ENCODE peak calls at places on chromosomes 13 and 19, in seven cellular contexts. Y is A549, V is HCT116, F is HepG2, P is H1, A is K562, G is GM12878. B is an unnamed sample.

GRCh38 chr19:17951151-17952040 is 15.5 kb upstream of the KCNN1 start:
- DNase-seq in Y (no peak), V (no peak), F (no peak), P (no peak), A (no peak), G (no peak), B (no peak)

GRCh38 chr13:19596960-19597361 is 35.6 kb upstream of the TPTE2 start:
- DNase-seq in Y (peak), V (peak), F (peak), P (no peak), A (no peak), G (no peak), B (peak)

GRCh38 chr19:56834564-56835375 is 5.8 kb downstream of the PEG3 start:
- DNase-seq in Y (no peak), V (no peak), F (no peak), P (no peak), A (no peak), G (no peak), B (no peak)

GRCh38 chr19:23409392-23410048 is 14.2 kb upstream of the ZNF91 start:
- DNase-seq in Y (no peak), V (no peak), F (no peak), P (no peak), A (no peak), G (no peak), B (no peak)

GRCh38 chr13:109481046-109481445 is 305.3 kb downstream of the IRS2 start:
- DNase-seq in Y (no peak), V (no peak), F (no peak), P (no peak), A (no peak), G (no peak), B (peak)

GRCh38 chr13:74661851-74662250 is 527.6 kb upstream of the KLF12 start:
- DNase-seq in Y (no peak), V (no peak), F (no peak), P (no peak), A (no peak), G (no peak), B (no peak)

GRCh38 chr19:48926909-48927308 is 6.6 kb upstream of the DHDH start:
- DNase-seq in Y (peak), V (peak), F (no peak), P (no peak), A (peak), G (no peak), B (peak)

GRCh38 chr13:44870456-44870929 is 118.8 kb downstream of the NUFIP1 start:
- DNase-seq in Y (no peak), V (no peak), F (no peak), P (no peak), A (no peak), G (no peak), B (no peak)

GRCh38 chr19:17209126-17210036 is 5.8 kb upstream of the USE1 start:
- DNase-seq in Y (peak), V (peak), F (no peak), P (peak), A (peak), G (no peak), B (peak)

GRCh38 chr19:48413879-48414623 is 20.6 kb downstream of the GRIN2D start:
- DNase-seq in Y (peak), V (no peak), F (no peak), P (no peak), A (no peak), G (no peak), B (peak)

GRCh38 chr13:50323440-50324070 is 308.3 kb downstream of the KCNRG start:
- DNase-seq in Y (no peak), V (peak), F (no peak), P (no peak), A (no peak), G (no peak), B (peak)

GRCh38 chr19:33686687-33687541 is 65.2 kb downstream of the CHST8 start:
- DNase-seq in Y (no peak), V (no peak), F (no peak), P (no peak), A (no peak), G (no peak), B (no peak)

GRCh38 chr19:7632340-7633203 is 947 bp downstream of the PCP2 start:
- DNase-seq in Y (no peak), V (no peak), F (no peak), P (no peak), A (no peak), G (no peak), B (no peak)

GRCh38 chr19:34838753-34839431 is 65.9 kb upstream of the ZNF599 start:
- DNase-seq in Y (peak), V (no peak), F (peak), P (peak), A (no peak), G (no peak), B (no peak)

GRCh38 chr13:45185286-45185685 is 15.6 kb downstream of the KCTD4 start:
- DNase-seq in Y (no peak), V (no peak), F (no peak), P (no peak), A (no peak), G (no peak), B (no peak)

GRCh38 chr13:79966502-79966901 is 374.4 kb downstream of the SPRY2 start:
- DNase-seq in Y (peak), V (no peak), F (no peak), P (peak), A (no peak), G (no peak), B (no peak)

GRCh38 chr19:18733196-18733647 is 49.7 kb downstream of the CRTC1 start:
- DNase-seq in Y (no peak), V (no peak), F (peak), P (no peak), A (no peak), G (no peak), B (peak)

GRCh38 chr19:50377051-50377441 is 789 bp downstream of the NR1H2 start:
- DNase-seq in Y (peak), V (peak), F (peak), P (no peak), A (peak), G (no peak), B (no peak)

GRCh38 chr19:52336976-52337375 is 933 bp downstream of the ZNF610 start:
- DNase-seq in Y (no peak), V (no peak), F (no peak), P (no peak), A (no peak), G (no peak), B (peak)

GRCh38 chr13:29679357-29680050 is 84.0 kb upstream of the SLC7A1 start:
- DNase-seq in Y (no peak), V (no peak), F (no peak), P (no peak), A (no peak), G (no peak), B (no peak)

GRCh38 chr13:84649853-84650252 is 767.6 kb upstream of the SLITRK1 start:
- DNase-seq in Y (no peak), V (no peak), F (no peak), P (no peak), A (no peak), G (no peak), B (peak)

GRCh38 chr19:4676955-4677731 is 7.0 kb upstream of the MYDGF start:
- DNase-seq in Y (peak), V (peak), F (peak), P (peak), A (peak), G (no peak), B (peak)
- TF ChIP-seq CEBPB in Y (no peak), V (no peak), F (no peak), P (no peak), A (no peak), G (no peak), B (no peak)

GRCh38 chr19:55486971-55487883 is 1.0 kb upstream of the SSC5D start:
- DNase-seq in Y (peak), V (no peak), F (peak), P (no peak), A (peak), G (no peak), B (peak)
- TF ChIP-seq CEBPB in Y (no peak), V (no peak), F (no peak), P (no peak), A (no peak), G (no peak), B (no peak)

DNA sequence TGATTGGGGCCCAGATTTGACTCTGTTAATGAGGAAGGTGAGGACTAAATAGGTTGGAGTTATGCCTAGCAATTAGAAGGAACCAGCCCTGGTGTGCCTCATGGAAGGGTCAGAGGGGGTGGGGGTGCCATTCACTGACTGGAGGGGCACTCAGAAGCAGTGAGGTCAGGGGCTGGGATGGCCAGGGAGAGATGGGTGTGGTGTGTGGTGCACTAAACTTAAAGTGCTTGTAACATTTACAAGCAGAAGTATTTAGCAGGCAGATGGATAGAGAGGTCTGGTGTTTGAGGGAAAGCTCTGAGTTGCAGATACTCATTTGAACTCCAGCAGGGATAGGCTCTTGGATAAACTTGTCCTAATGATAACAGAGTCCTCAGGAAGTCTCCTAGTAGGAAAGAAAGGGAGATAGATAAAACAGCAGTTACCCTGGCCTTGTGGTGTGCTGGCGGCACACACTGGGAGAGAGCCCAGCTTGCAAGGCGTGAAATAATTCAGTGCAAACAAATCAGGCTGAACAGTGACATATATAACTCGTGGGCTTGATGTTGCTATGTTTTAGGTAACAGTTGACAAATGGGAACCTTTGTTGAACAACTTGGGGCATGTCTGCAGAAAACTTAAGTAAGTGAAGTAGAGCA is 20.0 kb upstream of the UPF3A start:
- DNase-seq in Y (no peak), V (no peak), F (no peak), P (no peak), A (no peak), G (no peak), B (no peak)
- TF ChIP-seq CEBPB in Y (no peak), V (no peak), F (no peak), P (no peak), A (no peak), G (no peak), B (no peak)

DNA sequence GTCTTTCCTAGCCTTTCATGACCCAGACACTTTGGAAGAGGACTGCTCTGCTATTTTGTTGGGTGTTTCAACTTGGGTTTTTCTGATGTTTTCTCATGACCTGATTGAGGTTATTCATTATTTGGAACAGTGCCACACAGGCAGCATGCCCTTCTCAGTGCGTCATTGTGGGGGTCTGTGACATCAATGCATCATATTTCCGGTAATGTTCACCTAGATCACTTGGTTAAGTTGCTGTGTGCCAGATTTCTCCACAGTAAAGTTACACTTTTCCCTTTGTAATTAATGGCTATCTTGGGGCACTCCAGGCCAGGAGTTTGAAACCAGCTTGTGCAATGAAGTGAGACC is 124.4 kb downstream of the SIPA1L3 start:
- DNase-seq in Y (peak), V (no peak), F (no peak), P (no peak), A (no peak), G (no peak), B (peak)
- TF ChIP-seq CEBPB in Y (no peak), V (no peak), F (no peak), P (no peak), A (no peak), G (no peak), B (no peak)

DNA sequence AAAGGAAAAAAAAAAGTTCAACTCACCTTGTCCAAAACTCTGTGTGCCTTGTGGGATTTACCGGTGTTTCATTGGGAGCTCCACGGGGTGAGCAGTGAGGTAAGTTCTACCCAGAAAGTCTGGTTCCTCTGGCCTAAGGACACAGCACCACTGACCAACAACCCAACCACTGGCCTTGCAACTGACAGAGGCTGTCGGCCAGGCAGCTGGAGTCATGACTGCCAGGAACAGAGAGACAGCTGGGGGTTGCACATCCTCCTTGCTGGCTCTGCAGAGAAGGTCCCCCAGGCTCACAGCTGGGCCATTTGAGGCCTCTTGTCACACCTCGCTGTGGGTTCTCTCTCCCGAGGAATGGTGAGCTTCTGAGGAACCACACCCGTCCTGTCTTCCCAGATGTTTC is 59.5 kb downstream of the ANKRD10 start:
- DNase-seq in Y (no peak), V (no peak), F (no peak), P (no peak), A (no peak), G (no peak), B (no peak)
- TF ChIP-seq CEBPB in Y (no peak), V (no peak), F (no peak), P (no peak), A (no peak), G (no peak), B (no peak)

GRCh38 chr13:23822252-23822824 is 66.9 kb downstream of the MIPEP start:
- DNase-seq in Y (no peak), V (no peak), F (no peak), P (no peak), A (no peak), G (no peak), B (no peak)

GRCh38 chr13:23813635-23814034 is 75.6 kb downstream of the MIPEP start:
- DNase-seq in Y (no peak), V (no peak), F (no peak), P (no peak), A (no peak), G (no peak), B (no peak)

GRCh38 chr13:23820530-23820929 is 68.7 kb downstream of the MIPEP start:
- DNase-seq in Y (no peak), V (no peak), F (no peak), P (no peak), A (no peak), G (no peak), B (no peak)

GRCh38 chr13:23817136-23817535 is 72.1 kb downstream of the MIPEP start:
- DNase-seq in Y (no peak), V (no peak), F (no peak), P (no peak), A (no peak), G (no peak), B (no peak)

GRCh38 chr13:23817833-23818232 is 71.4 kb downstream of the MIPEP start:
- DNase-seq in Y (no peak), V (no peak), F (no peak), P (no peak), A (no peak), G (no peak), B (no peak)
- TF ChIP-seq CEBPB in Y (no peak), V (no peak), F (no peak), P (no peak), A (no peak), G (no peak), B (no peak)